ENCODE peak calls at places on chromosomes 2 and 18, in seven cellular contexts. K is IMR-90, G is H9, C is neuronal stem cell, Z is mesendoderm, H is H1, Q is trophoblast cell. D is an unnamed sample.
A peak's percentile ranks its signal among the peaks of the same experiment; 100 is the strongest.

GRCh38 chr2:105129722-105130232 is 91.9 kb downstream of the MRPS9 start:
- DNase-seq in H (no peak), Q (peak; percentile 71), C (no peak), G (no peak), Z (no peak), K (no peak), D (no peak)

GRCh38 chr18:59228361-59228760 is 8.4 kb downstream of the GRP start:
- DNase-seq in G (no peak), Q (no peak), H (no peak), Z (no peak), K (no peak), C (no peak), D (no peak)

GRCh38 chr2:18047114-18047695 is 168.7 kb downstream of the KCNS3 start:
- DNase-seq in C (no peak), Q (no peak), Z (no peak), H (no peak), K (no peak), G (no peak), D (peak; percentile 11)

GRCh38 chr2:150610670-150611279 is 123.3 kb upstream of the RND3 start:
- DNase-seq in G (peak; percentile 57), C (peak; percentile 21), K (peak; percentile 69), H (no peak), Z (peak; percentile 70), Q (peak; percentile 81), D (peak; percentile 73)

GRCh38 chr2:101295895-101296294 is 12.6 kb downstream of the RNF149 start:
- DNase-seq in K (peak; percentile 86), C (no peak), Z (no peak), H (no peak), Q (peak; percentile 20), G (no peak), D (peak; percentile 47)

GRCh38 chr2:132963161-132963560 is 293.2 kb upstream of the LYPD1 start:
- DNase-seq in C (no peak), Z (no peak), K (no peak), Q (no peak), G (no peak), H (no peak), D (no peak)

GRCh38 chr2:38380397-38381130 is 3.5 kb upstream of the ATL2 start:
- DNase-seq in H (no peak), Z (no peak), Q (peak; percentile 2), K (no peak), G (no peak), C (no peak), D (no peak)

GRCh38 chr2:898319-898718 is 52.3 kb upstream of the SNTG2 start:
- DNase-seq in G (peak; percentile 75), Q (no peak), Z (peak; percentile 84), K (no peak), C (no peak), H (peak; percentile 63), D (no peak)

GRCh38 chr2:27194538-27195354 is 17.1 kb upstream of the ATRAID start:
- DNase-seq in C (no peak), Q (no peak), K (no peak), Z (no peak), G (no peak), H (no peak), D (no peak)

GRCh38 chr2:10759151-10759714 is 37.8 kb downstream of the ATP6V1C2 start:
- DNase-seq in G (no peak), Q (no peak), K (no peak), H (no peak), Z (no peak), C (no peak), D (no peak)

GRCh38 chr18:7177131-7177744 is 53.7 kb upstream of the LRRC30 start:
- DNase-seq in Q (peak; percentile 78), K (peak; percentile 85), H (no peak), C (peak; percentile 50), G (no peak), Z (peak; percentile 69), D (peak; percentile 60)

GRCh38 chr2:127398239-127398590 is 10.4 kb upstream of the MAP3K2 start:
- DNase-seq in K (peak; percentile 93), C (no peak), Q (peak; percentile 61), Z (peak; percentile 84), G (peak; percentile 47), H (no peak), D (peak; percentile 96)

GRCh38 chr2:47486858-47487497 is 84.0 kb downstream of the MSH2 start:
- DNase-seq in Q (peak; percentile 26), G (no peak), Z (peak; percentile 46), C (no peak), H (no peak), K (peak; percentile 18), D (peak; percentile 45)

GRCh38 chr2:207825033-207825957 is 55.6 kb upstream of the FZD5 start:
- DNase-seq in Q (no peak), C (no peak), G (no peak), K (no peak), Z (no peak), H (no peak), D (no peak)

DNA sequence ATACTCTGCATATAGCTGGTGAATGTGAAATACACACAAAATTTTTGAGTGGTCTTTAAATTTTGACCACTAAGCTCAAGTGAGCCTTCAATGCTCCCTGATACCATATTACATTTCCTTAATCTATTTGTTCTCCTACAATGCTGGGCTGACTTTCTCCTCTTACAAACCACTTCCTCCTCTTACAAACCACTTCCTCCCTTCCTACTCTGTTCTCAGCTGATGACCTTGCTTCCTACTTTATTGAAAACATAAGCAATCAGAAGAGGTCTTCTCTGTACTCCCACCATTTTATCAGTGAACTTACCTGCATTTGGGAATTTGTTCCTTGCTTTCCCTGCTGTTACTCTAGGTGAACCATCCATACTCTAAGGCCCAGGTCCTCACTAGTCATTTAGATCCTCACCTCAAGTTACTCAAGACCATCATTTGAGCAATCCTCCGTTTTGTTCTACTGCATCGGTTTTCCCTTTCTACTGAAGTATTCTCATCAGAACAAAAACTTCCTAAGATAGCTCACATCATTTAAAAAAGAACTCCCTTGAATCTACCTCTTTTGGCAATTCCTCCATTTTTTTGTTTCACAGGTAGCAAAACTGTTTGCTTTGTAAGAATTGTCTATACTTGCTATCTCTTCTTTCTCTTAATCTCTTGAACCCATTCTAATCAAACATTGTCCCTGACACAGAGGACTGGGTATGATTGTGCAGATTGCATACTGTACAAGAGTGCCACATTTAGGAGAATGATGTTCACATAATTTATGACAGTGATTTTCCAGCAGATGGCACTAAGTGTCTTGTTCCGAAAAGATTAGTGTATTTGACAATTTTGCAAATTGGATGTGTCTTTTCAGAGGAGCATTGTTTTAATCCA is 96.5 kb downstream of the EPB41L5 start:
- DNase-seq in Z (no peak), H (no peak), Q (peak; percentile 60), G (no peak), K (peak; percentile 59), C (no peak), D (peak; percentile 53)
- H2BK120ac ChIP-seq in Z (no peak overlapping the region), H (no peak overlapping the region), Q (no peak overlapping the region), G (no peak overlapping the region), K (peak overlapping the region; percentile 48), C (no peak overlapping the region), D (no peak overlapping the region)

GRCh38 chr2:222297600-222297935 is 1.2 kb downstream of the PAX3 start:
- DNase-seq in H (no peak), C (no peak), K (no peak), G (no peak), Z (no peak), Q (no peak), D (no peak)

GRCh38 chr2:222298311-222299150 is at the start of gene PAX3:
- DNase-seq in Z (no peak), Q (no peak), C (no peak), G (peak; percentile 86), K (no peak), H (no peak), D (no peak)

GRCh38 chr2:222296311-222296736 is 2.5 kb downstream of the PAX3 start:
- DNase-seq in H (no peak), G (no peak), Z (no peak), C (no peak), K (no peak), Q (no peak), D (no peak)

GRCh38 chr2:222298000-222298310 is 843 bp downstream of the PAX3 start:
- DNase-seq in K (no peak), G (no peak), C (no peak), H (no peak), Q (no peak), Z (no peak), D (no peak)

DNA sequence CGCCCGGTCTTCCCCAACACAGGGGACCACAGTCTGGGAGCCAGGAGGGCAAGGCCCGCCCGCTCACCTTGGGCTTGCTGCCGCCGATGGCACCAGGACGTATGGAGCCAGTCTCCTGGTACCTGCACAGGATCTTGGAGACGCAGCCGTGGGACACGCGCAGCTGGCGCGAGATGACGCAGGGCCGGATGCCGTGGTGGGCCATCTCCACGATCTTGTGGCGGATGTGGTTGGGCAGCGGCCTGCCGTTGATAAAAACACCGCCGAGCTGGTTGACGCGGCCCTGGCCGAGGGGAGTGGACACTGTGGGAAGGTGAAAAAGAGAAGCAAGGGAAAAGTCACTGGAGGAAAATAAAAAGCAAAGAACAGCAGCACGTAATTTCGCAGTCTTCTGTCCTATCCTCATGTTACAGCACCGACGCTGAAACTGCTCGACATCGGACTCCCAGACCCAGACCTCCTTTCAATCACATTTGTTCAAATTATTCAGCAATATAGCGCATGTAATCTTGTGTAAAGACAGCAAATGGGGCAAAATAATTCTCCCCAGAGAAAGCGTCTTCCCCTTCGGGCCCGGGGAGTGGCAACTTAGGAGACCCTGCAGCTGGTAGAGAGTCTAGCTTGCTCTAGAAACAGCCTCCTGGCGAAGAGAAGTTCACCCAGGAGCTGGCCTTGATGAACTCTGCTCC is 1.7 kb downstream of the PAX3 start:
- DNase-seq in K (no peak), G (no peak), Q (no peak), H (no peak), C (no peak), Z (no peak), D (no peak)
- H2BK120ac ChIP-seq in K (no peak overlapping the region), G (no peak overlapping the region), Q (no peak overlapping the region), H (no peak overlapping the region), C (no peak overlapping the region), Z (no peak overlapping the region), D (no peak overlapping the region)

GRCh38 chr2:152301131-152301530 is 33.8 kb upstream of the FMNL2 start:
- DNase-seq in G (no peak), H (no peak), Z (no peak), C (no peak), Q (peak; percentile 82), K (no peak), D (no peak)
- H2BK120ac ChIP-seq in G (no peak overlapping the region), H (no peak overlapping the region), Z (no peak overlapping the region), C (no peak overlapping the region), Q (no peak overlapping the region), K (no peak overlapping the region), D (no peak overlapping the region)

GRCh38 chr2:15946983-15947382 is 6.6 kb downstream of the MYCN start:
- DNase-seq in Z (no peak), C (no peak), Q (no peak), H (no peak), G (no peak), K (no peak), D (no peak)

GRCh38 chr2:15949551-15949950 is 9.2 kb downstream of the MYCN start:
- DNase-seq in Z (no peak), C (no peak), K (no peak), G (no peak), Q (no peak), H (no peak), D (no peak)

GRCh38 chr2:15949126-15949525 is 8.8 kb downstream of the MYCN start:
- DNase-seq in C (no peak), K (no peak), H (no peak), Q (peak; percentile 4), Z (no peak), G (no peak), D (no peak)

GRCh38 chr2:15947431-15947830 is 7.1 kb downstream of the MYCN start:
- DNase-seq in H (no peak), C (no peak), K (no peak), Q (peak; percentile 6), Z (no peak), G (no peak), D (no peak)

DNA sequence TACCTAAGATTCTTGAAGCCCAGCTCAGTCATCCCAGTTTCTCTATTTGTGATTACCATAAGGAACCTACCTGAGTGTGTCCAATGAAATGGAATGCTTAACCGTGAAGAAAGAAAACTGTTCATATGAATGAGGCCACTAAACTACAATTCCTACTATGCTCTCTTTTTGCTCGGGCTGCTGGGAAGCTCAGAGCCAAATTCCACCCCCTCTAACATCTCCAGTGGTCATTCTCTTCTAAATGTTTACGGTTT is 8.3 kb downstream of the MYCN start:
- DNase-seq in K (no peak), Q (peak; percentile 23), Z (no peak), C (no peak), G (no peak), H (no peak), D (no peak)
- H2BK120ac ChIP-seq in K (no peak overlapping the region), Q (no peak overlapping the region), Z (no peak overlapping the region), C (no peak overlapping the region), G (no peak overlapping the region), H (no peak overlapping the region), D (no peak overlapping the region)